ENCODE peak calls at places on chromosomes 1 and 21, in nine cellular contexts. H, R, O, A, U, E, F, S and I are unnamed samples.

GRCh38 chr1:226632169-226632884 is 83.8 kb downstream of the STUM start:
- DNase-seq in H (no peak), R (no peak), O (no peak), A (no peak), U (no peak), E (no peak), F (no peak), S (no peak), I (no peak)

GRCh38 chr1:12544357-12544756 is 73.7 kb downstream of the DHRS3 start:
- DNase-seq in H (no peak), R (no peak), O (no peak), A (no peak), U (no peak), E (no peak), F (no peak), S (no peak), I (no peak)

GRCh38 chr1:2373551-2374259 is 17.6 kb downstream of the MORN1 start:
- DNase-seq in H (no peak), R (no peak), O (no peak), A (no peak), U (no peak), E (no peak), F (no peak), S (no peak), I (no peak)

GRCh38 chr1:178279287-178279686 is 185.4 kb downstream of the RASAL2 start:
- DNase-seq in H (peak), R (no peak), O (no peak), A (no peak), U (no peak), E (no peak), F (no peak), S (no peak), I (no peak)

GRCh38 chr1:29478046-29478791 is 241.9 kb downstream of the PTPRU start:
- DNase-seq in H (no peak), R (no peak), O (no peak), A (peak), U (no peak), E (no peak), F (no peak), S (no peak), I (no peak)

GRCh38 chr21:43340491-43341348 is 86.2 kb downstream of the SIK1 start:
- DNase-seq in H (peak), R (peak), O (no peak), A (no peak), U (no peak), E (peak), F (peak), S (no peak), I (peak)

GRCh38 chr21:46024983-46025860 is 43.7 kb downstream of the COL6A1 start:
- DNase-seq in H (peak), R (peak), O (no peak), A (no peak), U (no peak), E (peak), F (peak), S (no peak), I (peak)

GRCh38 chr1:53902235-53902920 is 8.4 kb downstream of the DIO1 start:
- DNase-seq in H (peak), R (no peak), O (no peak), A (no peak), U (no peak), E (no peak), F (no peak), S (no peak), I (no peak)

GRCh38 chr1:198359024-198359653 is 181.3 kb downstream of the ATP6V1G3 start:
- DNase-seq in H (peak), R (peak), O (no peak), A (no peak), U (no peak), E (peak), F (no peak), S (no peak), I (no peak)

GRCh38 chr1:201565024-201565730 is 26.2 kb downstream of the NAV1 start:
- DNase-seq in H (no peak), R (no peak), O (no peak), A (no peak), U (no peak), E (no peak), F (no peak), S (no peak), I (no peak)

GRCh38 chr1:208079161-208079560 is 165.0 kb downstream of the PLXNA2 start:
- DNase-seq in H (no peak), R (no peak), O (no peak), A (no peak), U (no peak), E (no peak), F (no peak), S (no peak), I (no peak)

GRCh38 chr1:117930173-117930447 is 571 bp downstream of the WDR3 start:
- DNase-seq in H (no peak), R (no peak), O (no peak), A (no peak), U (no peak), E (no peak), F (no peak), S (no peak), I (no peak)

GRCh38 chr1:164739189-164739588 is 180.2 kb downstream of the PBX1 start:
- DNase-seq in H (no peak), R (no peak), O (no peak), A (no peak), U (no peak), E (no peak), F (no peak), S (no peak), I (no peak)

GRCh38 chr1:22930235-22930912 is 42.3 kb downstream of the LACTBL1 start:
- DNase-seq in H (peak), R (peak), O (peak), A (peak), U (peak), E (peak), F (no peak), S (no peak), I (no peak)

GRCh38 chr1:202005958-202006357 is 4.4 kb upstream of the ELF3 start:
- DNase-seq in H (peak), R (peak), O (peak), A (no peak), U (no peak), E (peak), F (no peak), S (no peak), I (no peak)